ENCODE peak calls at places on chromosomes 2 and 18, in five cellular contexts. E, C, J, N and D are unnamed samples.

GRCh38 chr2:19021721-19022120 is 336.7 kb downstream of the OSR1 start:
- DNase-seq in E (no peak), C (no peak), J (peak; percentile 52), N (no peak), D (peak; percentile 12)

GRCh38 chr18:79510731-79511141 is 115.0 kb downstream of the NFATC1 start:
- DNase-seq in E (no peak), C (no peak), J (no peak), N (peak; percentile 32), D (no peak)

GRCh38 chr2:190267302-190267701 is 52.3 kb downstream of the HIBCH start:
- DNase-seq in E (peak; percentile 74), C (peak; percentile 79), J (peak; percentile 7), N (no peak), D (peak; percentile 70)

GRCh38 chr2:100667801-100668200 is 105.0 kb downstream of the PDCL3 start:
- DNase-seq in E (no peak), C (no peak), J (no peak), N (no peak), D (no peak)

GRCh38 chr2:158753561-158754302 is 41.4 kb upstream of the DAPL1 start:
- DNase-seq in E (peak; percentile 46), C (peak; percentile 71), J (peak; percentile 62), N (no peak), D (peak; percentile 82)

GRCh38 chr2:8288206-8288605 is 393.6 kb upstream of the ID2 start:
- DNase-seq in E (no peak), C (no peak), J (no peak), N (no peak), D (no peak)

GRCh38 chr18:67292814-67293213 is 223.7 kb downstream of the DSEL start:
- DNase-seq in E (no peak), C (no peak), J (no peak), N (no peak), D (no peak)

GRCh38 chr2:58479557-58480120 is 238.5 kb upstream of the FANCL start:
- DNase-seq in E (no peak), C (no peak), J (no peak), N (no peak), D (no peak)

GRCh38 chr2:55718165-55719008 is 24.7 kb upstream of the PNPT1 start:
- DNase-seq in E (peak; percentile 52), C (peak; percentile 68), J (peak; percentile 66), N (no peak), D (peak; percentile 89)

GRCh38 chr2:20594048-20594750 is 56.7 kb downstream of the HS1BP3 start:
- DNase-seq in E (no peak), C (no peak), J (no peak), N (peak; percentile 14), D (no peak)

DNA sequence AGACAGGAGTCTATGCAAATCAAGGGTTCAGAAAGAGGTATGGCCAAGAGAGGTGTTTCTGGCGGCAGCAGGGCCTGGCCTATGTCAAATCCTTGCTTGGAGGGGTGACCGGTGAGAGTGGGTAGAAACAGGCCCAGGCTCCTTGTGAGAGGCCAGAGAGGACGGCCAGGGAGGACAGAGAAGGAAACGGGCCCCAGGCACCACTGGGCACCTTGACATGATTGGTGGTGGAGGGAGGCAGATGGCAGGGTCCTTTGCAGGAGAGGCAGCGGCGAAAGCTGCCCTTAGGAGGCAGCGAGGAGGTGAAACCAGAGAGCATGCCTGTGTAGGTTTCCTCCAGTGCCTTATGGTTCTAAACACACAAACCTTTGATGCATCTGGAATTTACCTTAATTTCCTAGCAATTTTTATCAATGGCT is 6.2 kb downstream of the RAMP1 start:
- DNase-seq in E (no peak), C (no peak), J (no peak), N (no peak), D (no peak)
- TF ChIP-seq CTCF in E (no peak), C (peak; percentile 14), J (no peak), N (no peak), D (peak; percentile 10)

GRCh38 chr2:16615687-16616615 is 49.7 kb downstream of the CYRIA start:
- DNase-seq in E (no peak), C (no peak), J (no peak), N (no peak), D (no peak)

GRCh38 chr2:16612490-16612889 is 53.1 kb downstream of the CYRIA start:
- DNase-seq in E (no peak), C (no peak), J (no peak), N (no peak), D (no peak)

GRCh38 chr2:16615246-16615645 is 50.4 kb downstream of the CYRIA start:
- DNase-seq in E (no peak), C (no peak), J (no peak), N (no peak), D (no peak)

GRCh38 chr2:16614314-16614860 is 51.2 kb downstream of the CYRIA start:
- DNase-seq in E (no peak), C (peak; percentile 73), J (no peak), N (no peak), D (peak; percentile 29)

DNA sequence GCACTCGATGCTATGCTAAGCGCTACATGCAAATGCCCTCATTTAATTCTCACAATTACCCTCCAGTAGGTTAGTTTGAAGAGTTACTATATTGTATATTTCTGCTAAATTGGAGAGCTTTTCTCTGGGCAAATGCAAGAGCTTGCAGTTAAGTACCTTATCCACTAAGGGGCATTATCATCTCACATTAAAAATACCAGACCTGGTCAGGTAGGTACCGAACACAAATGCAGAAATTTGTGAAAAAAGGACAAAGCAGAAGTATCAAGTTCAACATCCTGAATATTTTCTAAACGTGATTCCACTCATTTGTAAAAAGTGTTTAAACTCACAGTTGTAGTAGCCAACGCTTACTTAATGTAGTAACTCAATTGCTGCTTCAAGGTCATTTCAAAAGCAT is 52.2 kb downstream of the CYRIA start:
- DNase-seq in E (no peak), C (peak; percentile 18), J (peak; percentile 20), N (no peak), D (peak; percentile 49)
- TF ChIP-seq CTCF in E (peak; percentile 65), C (peak; percentile 47), J (peak; percentile 61), N (peak; percentile 43), D (peak; percentile 33)

DNA sequence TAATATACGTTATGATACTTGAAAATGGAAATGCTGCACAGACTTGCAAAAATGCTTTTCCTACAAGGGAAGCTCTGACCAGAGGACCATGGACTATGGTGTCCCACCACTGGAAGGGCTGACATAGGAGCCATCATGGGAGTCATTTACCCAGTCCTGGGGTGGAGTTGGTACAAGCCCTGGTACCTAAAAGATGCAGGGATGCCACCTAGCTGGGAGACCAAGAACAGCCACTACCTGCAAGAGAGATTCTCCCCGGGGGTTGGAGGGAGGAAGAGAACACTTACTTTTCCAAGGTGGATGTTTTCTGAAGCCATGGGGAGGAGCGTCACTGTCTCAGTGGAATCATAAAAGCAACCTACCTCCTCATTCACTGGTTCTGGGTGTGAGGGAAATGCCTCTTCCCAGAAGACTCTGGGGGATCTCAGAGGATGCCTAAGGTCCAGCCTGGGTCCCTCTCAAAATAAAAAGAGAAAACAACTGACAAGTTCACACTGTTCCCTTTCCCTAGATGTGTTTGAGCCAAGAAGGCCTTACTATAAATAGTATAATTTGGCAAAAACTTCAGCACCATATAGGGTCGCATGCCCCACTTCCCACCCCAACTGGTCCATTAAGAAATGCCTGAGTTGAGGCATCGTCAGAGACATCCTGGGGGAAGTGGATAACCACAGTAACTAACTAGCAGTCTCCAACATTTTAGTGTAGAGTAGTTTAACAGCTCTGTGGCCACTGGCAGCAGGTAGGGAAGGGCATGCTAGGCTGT is 39.9 kb downstream of the REEP1 start:
- DNase-seq in E (no peak), C (no peak), J (no peak), N (no peak), D (peak; percentile 9)
- TF ChIP-seq CTCF in E (peak; percentile 19), C (no peak), J (peak; percentile 52), N (peak; percentile 16), D (peak; percentile 19)

DNA sequence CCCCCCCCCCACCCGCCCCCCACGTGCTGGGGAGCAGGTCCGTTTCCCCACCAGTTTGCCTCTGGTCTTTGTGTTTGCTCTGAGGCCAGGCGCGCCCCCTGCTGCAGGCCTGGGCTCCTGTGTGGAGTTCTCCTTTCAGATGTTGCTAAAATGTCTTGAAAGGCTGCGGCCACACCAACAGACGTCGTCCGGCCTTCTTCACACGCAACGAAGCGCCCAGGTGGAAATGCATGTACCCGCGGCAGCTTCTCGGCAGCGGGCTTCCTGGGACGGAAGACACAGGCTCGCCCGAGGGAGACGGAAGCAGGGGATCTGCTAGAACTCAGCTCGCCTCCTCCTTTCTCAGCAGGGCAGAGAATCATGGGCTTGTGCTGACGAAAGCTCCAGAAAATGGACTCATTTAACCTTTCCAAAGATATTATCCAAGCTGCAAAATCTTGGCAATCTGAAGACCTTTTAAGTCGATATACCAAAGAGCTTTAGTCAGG is 125.3 kb upstream of the ZNF516 start:
- DNase-seq in E (peak; percentile 74), C (peak; percentile 78), J (no peak), N (no peak), D (peak; percentile 77)
- TF ChIP-seq CTCF in E (peak; percentile 46), C (peak; percentile 68), J (peak; percentile 49), N (peak; percentile 32), D (peak; percentile 78)

GRCh38 chr2:75654012-75654411 is 7.4 kb downstream of the MRPL19 start:
- DNase-seq in E (no peak), C (no peak), J (no peak), N (no peak), D (no peak)
- TF ChIP-seq CTCF in E (no peak), C (peak; percentile 5), J (peak; percentile 9), N (no peak), D (no peak)

DNA sequence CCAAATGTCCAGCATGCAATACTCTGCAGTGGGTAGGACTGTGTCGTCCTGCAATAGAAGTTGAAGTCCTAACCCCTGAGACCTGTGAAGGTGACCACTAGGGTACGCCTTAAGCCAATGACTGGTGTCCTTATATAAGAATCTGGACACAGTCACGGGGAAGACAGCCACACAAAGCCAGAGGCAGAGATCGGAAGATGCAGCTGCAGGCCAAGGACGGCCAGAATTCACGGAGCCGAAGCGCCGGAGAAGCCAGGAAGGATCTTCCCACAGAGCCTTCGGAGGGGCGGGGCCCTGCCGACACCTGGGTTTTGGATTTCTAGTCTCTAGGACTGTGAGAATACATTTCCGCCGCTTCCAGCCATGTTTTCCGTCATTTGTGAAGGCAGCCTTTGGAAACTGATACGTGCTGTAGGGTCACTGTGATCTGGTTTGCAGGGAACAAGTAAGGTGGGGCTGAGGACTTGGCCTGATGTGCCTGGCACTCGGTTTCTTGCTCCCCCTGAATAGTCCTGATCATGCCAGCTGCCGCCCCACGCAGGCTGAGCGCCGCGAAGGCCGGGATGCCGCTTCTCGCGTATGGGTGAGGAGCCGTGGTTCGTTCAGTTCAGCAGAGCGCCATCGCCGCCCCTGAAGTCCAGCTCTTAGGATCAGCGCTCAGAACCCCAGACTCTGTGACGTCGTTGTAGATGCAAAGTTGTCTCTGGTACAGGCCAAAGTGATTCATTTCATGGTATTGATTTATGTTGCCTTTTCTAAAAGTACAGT is 38.7 kb downstream of the PTGR3 start:
- DNase-seq in E (no peak), C (no peak), J (peak; percentile 22), N (no peak), D (no peak)
- TF ChIP-seq CTCF in E (no peak), C (no peak), J (peak; percentile 52), N (no peak), D (no peak)